ENCODE peak calls at places on chromosomes 4 and X, in four cellular contexts. One of them, this sample, is unnamed.

GRCh38 chr4:82694892-82695291 is 103.7 kb downstream of the SCD5 start:
- DNase-seq in IMR-90: no peak
- DNase-seq in HepG2: no peak
- DNase-seq in K562: no peak
- DNase-seq in this sample: no peak

GRCh38 chr4:186840222-186840701 is 116.6 kb upstream of the FAT1 start:
- DNase-seq in HepG2: no peak
- DNase-seq in K562: peak
- DNase-seq in IMR-90: peak
- DNase-seq in this sample: no peak

GRCh38 chrX:26848511-26848910 is 614.6 kb downstream of the PPP4R3C start:
- DNase-seq in HepG2: no peak
- DNase-seq in IMR-90: no peak
- DNase-seq in K562: no peak
- DNase-seq in this sample: no peak

GRCh38 chr4:188127157-188127874 is 11.9 kb upstream of the TRIML1 start:
- DNase-seq in HepG2: no peak
- DNase-seq in K562: no peak
- DNase-seq in IMR-90: peak
- DNase-seq in this sample: no peak

GRCh38 chr4:38670939-38671593 is 7.1 kb downstream of the KLF3 start:
- DNase-seq in HepG2: no peak
- DNase-seq in IMR-90: no peak
- DNase-seq in K562: no peak
- DNase-seq in this sample: no peak

GRCh38 chr4:56128231-56128630 is 179.5 kb downstream of the CEP135 start:
- DNase-seq in IMR-90: peak
- DNase-seq in HepG2: no peak
- DNase-seq in K562: no peak
- DNase-seq in this sample: no peak

GRCh38 chr4:26076000-26076587 is 162.1 kb downstream of the SMIM20 start:
- DNase-seq in HepG2: no peak
- DNase-seq in K562: no peak
- DNase-seq in IMR-90: peak
- DNase-seq in this sample: no peak

GRCh38 chrX:13007519-13008188 is 32.7 kb downstream of the TMSB4X start:
- DNase-seq in K562: no peak
- DNase-seq in IMR-90: peak
- DNase-seq in HepG2: no peak
- DNase-seq in this sample: no peak

GRCh38 chrX:110745288-110745687 is 50.3 kb downstream of the CHRDL1 start:
- DNase-seq in IMR-90: no peak
- DNase-seq in HepG2: no peak
- DNase-seq in K562: no peak
- DNase-seq in this sample: no peak

GRCh38 chr4:182562350-182562749 is 319.1 kb downstream of the TENM3 start:
- DNase-seq in K562: no peak
- DNase-seq in IMR-90: no peak
- DNase-seq in HepG2: no peak
- DNase-seq in this sample: no peak

GRCh38 chr4:99205104-99205979 is 13.7 kb downstream of the ADH6 start:
- DNase-seq in IMR-90: peak
- DNase-seq in K562: no peak
- DNase-seq in HepG2: peak
- DNase-seq in this sample: no peak

GRCh38 chr4:147285751-147286150 is 195.1 kb upstream of the EDNRA start:
- DNase-seq in IMR-90: peak
- DNase-seq in K562: no peak
- DNase-seq in HepG2: no peak
- DNase-seq in this sample: no peak

GRCh38 chr4:88352062-88352461 is 26.6 kb upstream of the HERC6 start:
- DNase-seq in K562: no peak
- DNase-seq in HepG2: no peak
- DNase-seq in IMR-90: peak
- DNase-seq in this sample: no peak

GRCh38 chr4:1512738-1513660 is 106.8 kb upstream of the NKX1-1 start:
- DNase-seq in K562: peak
- DNase-seq in HepG2: peak
- DNase-seq in IMR-90: no peak
- DNase-seq in this sample: no peak

GRCh38 chr4:38673109-38673978 is 9.3 kb downstream of the KLF3 start:
- DNase-seq in K562: peak
- DNase-seq in HepG2: peak
- DNase-seq in IMR-90: no peak
- DNase-seq in this sample: no peak

GRCh38 chrX:134180566-134180965 is 56.4 kb upstream of the CCDC160 start:
- DNase-seq in K562: no peak
- DNase-seq in HepG2: no peak
- DNase-seq in IMR-90: no peak
- DNase-seq in this sample: no peak

GRCh38 chr4:39062094-39062493 is at the start of gene KLHL5:
- DNase-seq in IMR-90: no peak
- DNase-seq in HepG2: no peak
- DNase-seq in K562: no peak
- DNase-seq in this sample: no peak

GRCh38 chr4:2696423-2696822 is 59.7 kb downstream of the TNIP2 start:
- DNase-seq in IMR-90: no peak
- DNase-seq in K562: no peak
- DNase-seq in HepG2: no peak
- DNase-seq in this sample: no peak

GRCh38 chr4:117640836-117641235 is 393.4 kb upstream of the NDST3 start:
- DNase-seq in K562: no peak
- DNase-seq in IMR-90: no peak
- DNase-seq in HepG2: no peak
- DNase-seq in this sample: no peak

GRCh38 chr4:159368320-159368719 is 265.4 kb downstream of the RAPGEF2 start:
- DNase-seq in HepG2: no peak
- DNase-seq in K562: no peak
- DNase-seq in IMR-90: no peak
- DNase-seq in this sample: no peak

GRCh38 chrX:131816551-131817136 is 206.5 kb upstream of the STK26 start:
- DNase-seq in IMR-90: peak
- DNase-seq in HepG2: no peak
- DNase-seq in K562: no peak
- DNase-seq in this sample: no peak

GRCh38 chrX:54529166-54529558 is 857 bp upstream of the GNL3L start:
- DNase-seq in K562: no peak
- DNase-seq in HepG2: no peak
- DNase-seq in IMR-90: no peak
- DNase-seq in this sample: no peak

GRCh38 chr4:74123065-74123728 is 24.2 kb upstream of the CXCL2 start:
- DNase-seq in HepG2: peak
- DNase-seq in IMR-90: peak
- DNase-seq in K562: no peak
- DNase-seq in this sample: no peak

GRCh38 chr4:94913316-94913715 is 155.6 kb downstream of the BMPR1B start:
- DNase-seq in HepG2: no peak
- DNase-seq in IMR-90: no peak
- DNase-seq in K562: no peak
- DNase-seq in this sample: no peak

GRCh38 chrX:69618803-69619202 is 2.9 kb downstream of the EDA start:
- DNase-seq in IMR-90: peak
- DNase-seq in K562: no peak
- DNase-seq in HepG2: peak
- DNase-seq in this sample: no peak
- TF ChIP-seq MAFK in IMR-90: peak
- TF ChIP-seq MAFK in K562: peak
- TF ChIP-seq MAFK in HepG2: peak
- TF ChIP-seq MAFK in this sample: peak

GRCh38 chr4:143531773-143532491 is 18.4 kb downstream of the SMARCA5 start:
- DNase-seq in K562: no peak
- DNase-seq in HepG2: no peak
- DNase-seq in IMR-90: peak
- DNase-seq in this sample: no peak
- H3K9ac ChIP-seq in K562: no peak
- H3K9ac ChIP-seq in HepG2: no peak
- H3K9ac ChIP-seq in IMR-90: no peak
- H3K9ac ChIP-seq in this sample: no peak

GRCh38 chrX:17032351-17032750 is 85.9 kb downstream of the REPS2 start:
- DNase-seq in K562: no peak
- DNase-seq in HepG2: no peak
- DNase-seq in IMR-90: no peak
- DNase-seq in this sample: no peak
- TF ChIP-seq CEBPB in K562: no peak
- TF ChIP-seq CEBPB in HepG2: no peak
- TF ChIP-seq CEBPB in IMR-90: no peak
- TF ChIP-seq CEBPB in this sample: no peak

DNA sequence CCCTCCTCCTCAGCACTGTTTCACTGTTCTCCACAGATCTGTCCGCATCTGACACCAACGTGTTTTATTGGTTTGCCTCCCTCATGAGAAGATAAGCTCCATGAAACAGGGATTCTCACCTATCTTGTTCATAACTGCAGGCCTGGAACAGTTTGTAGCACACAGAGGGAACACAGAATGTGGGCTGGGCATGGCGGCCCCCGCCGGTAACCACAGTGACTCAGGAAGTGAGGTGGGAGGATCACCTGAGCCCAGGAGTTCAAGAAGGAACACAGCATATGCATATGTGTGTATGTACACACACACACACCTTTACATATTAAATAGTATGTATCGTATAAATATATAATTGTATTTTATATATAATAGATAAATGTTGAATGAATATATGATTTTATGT is 168.6 kb downstream of the AFAP1 start:
- DNase-seq in IMR-90: no peak
- DNase-seq in K562: no peak
- DNase-seq in HepG2: no peak
- DNase-seq in this sample: no peak
- TF ChIP-seq MAFK in IMR-90: no peak
- TF ChIP-seq MAFK in K562: no peak
- TF ChIP-seq MAFK in HepG2: no peak
- TF ChIP-seq MAFK in this sample: no peak

GRCh38 chrX:47523297-47523696 is 37.7 kb upstream of the ARAF start:
- DNase-seq in IMR-90: peak
- DNase-seq in HepG2: peak
- DNase-seq in K562: peak
- DNase-seq in this sample: peak
- H3K9ac ChIP-seq in IMR-90: peak
- H3K9ac ChIP-seq in HepG2: no peak
- H3K9ac ChIP-seq in K562: peak
- H3K9ac ChIP-seq in this sample: no peak